ENCODE peak calls at places on chromosomes 6 and 20, in seven cellular contexts. One of them, this sample, is unnamed.

GRCh38 chr6:17478223-17478907 is 85.0 kb downstream of the CAP2 start:
- DNase-seq in pancreas: no peak
- DNase-seq in HFF-Myc: no peak
- DNase-seq in astrocyte: no peak
- DNase-seq in cardiac fibroblast: no peak
- DNase-seq in osteoblast: peak
- DNase-seq in astrocyte of the cerebellum: no peak
- DNase-seq in this sample: no peak

GRCh38 chr6:5905431-5906339 is 101.0 kb downstream of the NRN1 start:
- DNase-seq in HFF-Myc: peak
- DNase-seq in astrocyte of the cerebellum: peak
- DNase-seq in pancreas: peak
- DNase-seq in osteoblast: peak
- DNase-seq in astrocyte: peak
- DNase-seq in cardiac fibroblast: peak
- DNase-seq in this sample: peak

GRCh38 chr6:17957488-17957887 is 29.9 kb downstream of the KIF13A start:
- DNase-seq in HFF-Myc: no peak
- DNase-seq in cardiac fibroblast: peak
- DNase-seq in astrocyte of the cerebellum: no peak
- DNase-seq in osteoblast: no peak
- DNase-seq in astrocyte: peak
- DNase-seq in pancreas: no peak
- DNase-seq in this sample: no peak

GRCh38 chr6:136405410-136406029 is 115.9 kb upstream of the BCLAF1 start:
- DNase-seq in cardiac fibroblast: peak
- DNase-seq in pancreas: no peak
- DNase-seq in osteoblast: no peak
- DNase-seq in astrocyte: no peak
- DNase-seq in HFF-Myc: no peak
- DNase-seq in astrocyte of the cerebellum: no peak
- DNase-seq in this sample: no peak

GRCh38 chr6:1386310-1386709 is 3.1 kb upstream of the FOXF2 start:
- DNase-seq in osteoblast: peak
- DNase-seq in astrocyte of the cerebellum: no peak
- DNase-seq in cardiac fibroblast: no peak
- DNase-seq in astrocyte: no peak
- DNase-seq in pancreas: no peak
- DNase-seq in HFF-Myc: no peak
- DNase-seq in this sample: no peak

GRCh38 chr6:83708546-83708969 is 343 bp downstream of the SNAP91 start:
- DNase-seq in pancreas: no peak
- DNase-seq in astrocyte: peak
- DNase-seq in astrocyte of the cerebellum: no peak
- DNase-seq in HFF-Myc: no peak
- DNase-seq in osteoblast: peak
- DNase-seq in cardiac fibroblast: peak
- DNase-seq in this sample: no peak

GRCh38 chr6:119612176-119612870 is 262.8 kb upstream of the MAN1A1 start:
- DNase-seq in osteoblast: no peak
- DNase-seq in astrocyte of the cerebellum: no peak
- DNase-seq in pancreas: no peak
- DNase-seq in astrocyte: no peak
- DNase-seq in HFF-Myc: no peak
- DNase-seq in cardiac fibroblast: peak
- DNase-seq in this sample: no peak

GRCh38 chr6:41022294-41022693 is 16.7 kb downstream of the UNC5CL start:
- DNase-seq in astrocyte: peak
- DNase-seq in astrocyte of the cerebellum: no peak
- DNase-seq in pancreas: no peak
- DNase-seq in HFF-Myc: peak
- DNase-seq in cardiac fibroblast: peak
- DNase-seq in osteoblast: peak
- DNase-seq in this sample: peak

GRCh38 chr6:26311385-26312095 is 53.5 kb upstream of the BTN3A2 start:
- DNase-seq in osteoblast: no peak
- DNase-seq in astrocyte: peak
- DNase-seq in pancreas: no peak
- DNase-seq in HFF-Myc: no peak
- DNase-seq in cardiac fibroblast: peak
- DNase-seq in astrocyte of the cerebellum: no peak
- DNase-seq in this sample: peak

GRCh38 chr20:17652411-17652810 is 29.6 kb downstream of the RRBP1 start:
- DNase-seq in HFF-Myc: no peak
- DNase-seq in pancreas: no peak
- DNase-seq in astrocyte of the cerebellum: no peak
- DNase-seq in astrocyte: no peak
- DNase-seq in osteoblast: peak
- DNase-seq in cardiac fibroblast: no peak
- DNase-seq in this sample: no peak

GRCh38 chr6:115969207-115969929 is 91.3 kb downstream of the FRK start:
- DNase-seq in cardiac fibroblast: peak
- DNase-seq in astrocyte: no peak
- DNase-seq in osteoblast: no peak
- DNase-seq in astrocyte of the cerebellum: no peak
- DNase-seq in HFF-Myc: no peak
- DNase-seq in pancreas: no peak
- DNase-seq in this sample: no peak

GRCh38 chr6:166307981-166308768 is at the start of gene PRR18:
- DNase-seq in astrocyte: no peak
- DNase-seq in pancreas: peak
- DNase-seq in osteoblast: no peak
- DNase-seq in HFF-Myc: no peak
- DNase-seq in astrocyte of the cerebellum: no peak
- DNase-seq in cardiac fibroblast: no peak
- DNase-seq in this sample: no peak

GRCh38 chr6:166306378-166307081 is 1.7 kb downstream of the PRR18 start:
- DNase-seq in cardiac fibroblast: no peak
- DNase-seq in pancreas: no peak
- DNase-seq in HFF-Myc: no peak
- DNase-seq in astrocyte of the cerebellum: no peak
- DNase-seq in osteoblast: no peak
- DNase-seq in astrocyte: no peak
- DNase-seq in this sample: no peak

GRCh38 chr6:166308769-166309589 is 787 bp upstream of the PRR18 start:
- DNase-seq in HFF-Myc: no peak
- DNase-seq in astrocyte: no peak
- DNase-seq in cardiac fibroblast: no peak
- DNase-seq in astrocyte of the cerebellum: no peak
- DNase-seq in osteoblast: no peak
- DNase-seq in pancreas: no peak
- DNase-seq in this sample: no peak

GRCh38 chr6:166305562-166306117 is 2.6 kb downstream of the PRR18 start:
- DNase-seq in astrocyte: no peak
- DNase-seq in cardiac fibroblast: no peak
- DNase-seq in HFF-Myc: no peak
- DNase-seq in pancreas: no peak
- DNase-seq in astrocyte of the cerebellum: no peak
- DNase-seq in osteoblast: no peak
- DNase-seq in this sample: no peak

DNA sequence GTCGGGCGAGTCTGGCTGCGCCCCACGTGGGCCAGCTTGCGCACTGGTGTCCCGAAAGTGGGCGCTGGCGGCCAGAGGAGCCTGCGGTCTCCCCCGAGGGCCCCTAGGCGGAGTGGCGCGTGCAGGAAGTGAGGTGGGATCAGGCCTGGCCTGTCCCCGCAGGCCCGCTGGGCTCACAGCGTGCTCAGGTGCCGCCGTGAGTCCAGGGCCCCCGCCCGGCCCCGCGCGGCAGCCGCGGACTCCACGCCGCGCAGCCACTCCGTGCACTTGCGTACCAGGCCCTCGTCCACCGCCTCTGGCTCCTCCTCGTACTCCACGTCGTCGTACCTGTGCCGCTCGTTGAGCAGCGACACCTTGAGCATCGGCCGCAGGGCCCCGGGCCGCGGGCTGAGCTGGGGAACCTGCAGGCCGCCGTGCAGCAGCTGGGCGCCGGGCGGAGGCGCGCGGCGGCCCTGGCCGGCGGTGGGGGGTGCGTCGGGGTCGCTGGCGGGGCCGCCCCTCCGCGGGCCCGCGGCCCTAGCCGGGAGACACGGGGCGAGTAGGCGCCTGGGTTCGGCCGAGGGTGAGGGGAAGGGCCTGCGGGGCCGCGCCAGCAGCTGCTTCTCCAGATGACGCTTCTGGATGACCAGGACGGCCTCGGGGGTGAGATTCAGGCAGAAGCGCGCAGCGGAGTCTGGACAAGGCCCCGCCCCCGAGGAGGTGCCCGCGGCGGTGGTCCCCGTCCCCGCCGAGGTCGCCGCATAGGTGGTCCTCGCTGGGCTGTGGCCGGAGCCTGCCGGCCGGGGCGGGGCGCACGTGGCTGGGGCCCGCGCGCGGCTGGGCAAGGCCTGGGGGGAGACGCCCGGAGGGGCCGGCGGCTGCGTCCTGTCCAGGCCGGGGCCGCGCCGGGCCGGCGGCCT is 861 bp downstream of the PRR18 start:
- DNase-seq in astrocyte of the cerebellum: no peak
- DNase-seq in osteoblast: peak
- DNase-seq in pancreas: no peak
- DNase-seq in astrocyte: no peak
- DNase-seq in HFF-Myc: no peak
- DNase-seq in cardiac fibroblast: no peak
- DNase-seq in this sample: no peak
- H3K4me3 ChIP-seq in astrocyte of the cerebellum: peak
- H3K4me3 ChIP-seq in osteoblast: no peak
- H3K4me3 ChIP-seq in pancreas: peak
- H3K4me3 ChIP-seq in astrocyte: peak
- H3K4me3 ChIP-seq in HFF-Myc: no peak
- H3K4me3 ChIP-seq in cardiac fibroblast: no peak
- H3K4me3 ChIP-seq in this sample: peak

DNA sequence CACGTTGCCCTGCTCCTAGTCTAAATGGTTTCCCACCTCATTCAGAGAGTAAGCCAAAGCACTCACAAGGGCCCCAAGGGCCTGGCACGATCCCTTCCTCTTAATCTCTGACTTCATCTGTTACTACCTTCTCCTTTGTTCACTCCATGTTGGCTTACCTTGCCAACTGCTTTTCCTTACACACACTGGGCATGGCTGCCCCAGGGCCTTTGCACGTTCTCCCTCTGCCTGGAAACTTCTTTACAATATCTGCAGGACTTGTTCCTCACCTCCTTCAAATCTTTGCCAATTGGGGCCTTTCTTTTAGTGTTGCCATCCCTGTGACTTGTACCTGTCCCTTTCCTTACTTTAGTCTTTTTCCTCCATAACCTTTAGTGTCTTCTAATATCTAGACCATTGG is 73.9 kb downstream of the PLCB4 start:
- DNase-seq in osteoblast: no peak
- DNase-seq in cardiac fibroblast: no peak
- DNase-seq in HFF-Myc: no peak
- DNase-seq in astrocyte: no peak
- DNase-seq in astrocyte of the cerebellum: no peak
- DNase-seq in pancreas: no peak
- DNase-seq in this sample: no peak
- TF ChIP-seq CTCF in osteoblast: no peak
- TF ChIP-seq CTCF in cardiac fibroblast: no peak
- TF ChIP-seq CTCF in HFF-Myc: no peak
- TF ChIP-seq CTCF in astrocyte: no peak
- TF ChIP-seq CTCF in astrocyte of the cerebellum: no peak
- TF ChIP-seq CTCF in pancreas: no peak
- TF ChIP-seq CTCF in this sample: no peak

GRCh38 chr20:35738410-35739179 is 3.5 kb downstream of the RBM39 start:
- DNase-seq in astrocyte of the cerebellum: no peak
- DNase-seq in astrocyte: no peak
- DNase-seq in osteoblast: peak
- DNase-seq in pancreas: no peak
- DNase-seq in cardiac fibroblast: no peak
- DNase-seq in HFF-Myc: no peak
- DNase-seq in this sample: no peak
- H3K4me3 ChIP-seq in astrocyte of the cerebellum: no peak
- H3K4me3 ChIP-seq in astrocyte: peak
- H3K4me3 ChIP-seq in osteoblast: peak
- H3K4me3 ChIP-seq in pancreas: no peak
- H3K4me3 ChIP-seq in cardiac fibroblast: peak
- H3K4me3 ChIP-seq in HFF-Myc: peak
- H3K4me3 ChIP-seq in this sample: no peak

GRCh38 chr20:21125849-21126840 is at the start of gene KIZ:
- DNase-seq in osteoblast: peak
- DNase-seq in cardiac fibroblast: peak
- DNase-seq in astrocyte: peak
- DNase-seq in astrocyte of the cerebellum: peak
- DNase-seq in pancreas: peak
- DNase-seq in HFF-Myc: peak
- DNase-seq in this sample: peak
- TF ChIP-seq CTCF in osteoblast: no peak
- TF ChIP-seq CTCF in cardiac fibroblast: peak
- TF ChIP-seq CTCF in astrocyte: no peak
- TF ChIP-seq CTCF in astrocyte of the cerebellum: peak
- TF ChIP-seq CTCF in pancreas: no peak
- TF ChIP-seq CTCF in HFF-Myc: peak
- TF ChIP-seq CTCF in this sample: peak

GRCh38 chr6:75947935-75948334 is 124.5 kb downstream of the IMPG1 start:
- DNase-seq in HFF-Myc: no peak
- DNase-seq in astrocyte: no peak
- DNase-seq in pancreas: no peak
- DNase-seq in osteoblast: no peak
- DNase-seq in cardiac fibroblast: no peak
- DNase-seq in astrocyte of the cerebellum: no peak
- DNase-seq in this sample: no peak

GRCh38 chr6:75940558-75940957 is 131.9 kb downstream of the IMPG1 start:
- DNase-seq in osteoblast: no peak
- DNase-seq in astrocyte of the cerebellum: no peak
- DNase-seq in pancreas: no peak
- DNase-seq in cardiac fibroblast: no peak
- DNase-seq in astrocyte: no peak
- DNase-seq in HFF-Myc: no peak
- DNase-seq in this sample: no peak

GRCh38 chr6:75941509-75941908 is 131.0 kb downstream of the IMPG1 start:
- DNase-seq in astrocyte of the cerebellum: no peak
- DNase-seq in astrocyte: no peak
- DNase-seq in pancreas: no peak
- DNase-seq in cardiac fibroblast: no peak
- DNase-seq in HFF-Myc: no peak
- DNase-seq in osteoblast: no peak
- DNase-seq in this sample: no peak

GRCh38 chr6:75943381-75943780 is 129.1 kb downstream of the IMPG1 start:
- DNase-seq in cardiac fibroblast: no peak
- DNase-seq in astrocyte of the cerebellum: no peak
- DNase-seq in HFF-Myc: no peak
- DNase-seq in astrocyte: no peak
- DNase-seq in osteoblast: no peak
- DNase-seq in pancreas: no peak
- DNase-seq in this sample: no peak

GRCh38 chr6:75946146-75946831 is 126.2 kb downstream of the IMPG1 start:
- DNase-seq in pancreas: no peak
- DNase-seq in astrocyte of the cerebellum: no peak
- DNase-seq in astrocyte: no peak
- DNase-seq in HFF-Myc: no peak
- DNase-seq in cardiac fibroblast: no peak
- DNase-seq in osteoblast: no peak
- DNase-seq in this sample: no peak
- H3K4me3 ChIP-seq in pancreas: no peak
- H3K4me3 ChIP-seq in astrocyte of the cerebellum: no peak
- H3K4me3 ChIP-seq in astrocyte: no peak
- H3K4me3 ChIP-seq in HFF-Myc: no peak
- H3K4me3 ChIP-seq in cardiac fibroblast: no peak
- H3K4me3 ChIP-seq in osteoblast: no peak
- H3K4me3 ChIP-seq in this sample: no peak

GRCh38 chr6:90818163-90818562 is 231.3 kb upstream of the MAP3K7 start:
- DNase-seq in astrocyte of the cerebellum: no peak
- DNase-seq in HFF-Myc: no peak
- DNase-seq in osteoblast: no peak
- DNase-seq in pancreas: no peak
- DNase-seq in cardiac fibroblast: no peak
- DNase-seq in astrocyte: no peak
- DNase-seq in this sample: no peak
- TF ChIP-seq CTCF in astrocyte of the cerebellum: no peak
- TF ChIP-seq CTCF in HFF-Myc: no peak
- TF ChIP-seq CTCF in osteoblast: no peak
- TF ChIP-seq CTCF in pancreas: no peak
- TF ChIP-seq CTCF in cardiac fibroblast: no peak
- TF ChIP-seq CTCF in astrocyte: no peak
- TF ChIP-seq CTCF in this sample: no peak

This sample was measured in bronchial epithelial cell.